ENCODE peak calls at places on chromosomes 12 and 14, in five cellular contexts. One of them, this sample, is unnamed.

GRCh38 chr12:39935275-39935674 is 170.6 kb downstream of the SLC2A13 start:
- DNase-seq in COR-L47: no peak
- DNase-seq in stomach: no peak
- DNase-seq in NCI-H524 treated with DMSO at 0.1 percent for 48 hours: no peak
- DNase-seq in RWPE1: peak
- DNase-seq in this sample: no peak

GRCh38 chr14:104383931-104384775 is 195.4 kb upstream of the C14orf180 start:
- DNase-seq in COR-L47: peak
- DNase-seq in stomach: no peak
- DNase-seq in NCI-H524 treated with DMSO at 0.1 percent for 48 hours: peak
- DNase-seq in RWPE1: no peak
- DNase-seq in this sample: no peak

GRCh38 chr12:26017484-26018211 is 59.2 kb downstream of the RASSF8 start:
- DNase-seq in COR-L47: no peak
- DNase-seq in stomach: no peak
- DNase-seq in NCI-H524 treated with DMSO at 0.1 percent for 48 hours: no peak
- DNase-seq in RWPE1: no peak
- DNase-seq in this sample: no peak

GRCh38 chr14:87999282-87999681 is 5.7 kb upstream of the GPR65 start:
- DNase-seq in COR-L47: no peak
- DNase-seq in stomach: no peak
- DNase-seq in NCI-H524 treated with DMSO at 0.1 percent for 48 hours: no peak
- DNase-seq in RWPE1: no peak
- DNase-seq in this sample: no peak

GRCh38 chr14:74712499-74713394 is at the start of the genes AREL1 and FCF1:
- DNase-seq in COR-L47: no peak
- DNase-seq in stomach: peak
- DNase-seq in NCI-H524 treated with DMSO at 0.1 percent for 48 hours: no peak
- DNase-seq in RWPE1: peak
- DNase-seq in this sample: peak

GRCh38 chr14:104770851-104771272 is 17.9 kb downstream of the SIVA1 start:
- DNase-seq in COR-L47: no peak
- DNase-seq in stomach: no peak
- DNase-seq in NCI-H524 treated with DMSO at 0.1 percent for 48 hours: no peak
- DNase-seq in RWPE1: no peak
- DNase-seq in this sample: no peak

GRCh38 chr12:39070775-39071174 is 165.4 kb upstream of the CPNE8 start:
- DNase-seq in COR-L47: no peak
- DNase-seq in stomach: no peak
- DNase-seq in NCI-H524 treated with DMSO at 0.1 percent for 48 hours: no peak
- DNase-seq in RWPE1: no peak
- DNase-seq in this sample: no peak

GRCh38 chr12:59066445-59066844 is 146.1 kb upstream of the LRIG3 start:
- DNase-seq in COR-L47: no peak
- DNase-seq in stomach: no peak
- DNase-seq in NCI-H524 treated with DMSO at 0.1 percent for 48 hours: no peak
- DNase-seq in RWPE1: no peak
- DNase-seq in this sample: no peak

GRCh38 chr12:121420109-121420508 is 20.2 kb downstream of the RNF34 start:
- DNase-seq in COR-L47: no peak
- DNase-seq in stomach: no peak
- DNase-seq in NCI-H524 treated with DMSO at 0.1 percent for 48 hours: no peak
- DNase-seq in RWPE1: no peak
- DNase-seq in this sample: no peak

GRCh38 chr14:72544615-72545387 is 349.1 kb downstream of the DPF3 start:
- DNase-seq in COR-L47: no peak
- DNase-seq in stomach: no peak
- DNase-seq in NCI-H524 treated with DMSO at 0.1 percent for 48 hours: no peak
- DNase-seq in RWPE1: no peak
- DNase-seq in this sample: no peak

GRCh38 chr12:47307680-47308399 is 228.1 kb upstream of the AMIGO2 start:
- DNase-seq in COR-L47: peak
- DNase-seq in stomach: peak
- DNase-seq in NCI-H524 treated with DMSO at 0.1 percent for 48 hours: peak
- DNase-seq in RWPE1: peak
- DNase-seq in this sample: peak

GRCh38 chr12:93361159-93361919 is 16.4 kb upstream of the NUDT4 start:
- DNase-seq in COR-L47: peak
- DNase-seq in stomach: no peak
- DNase-seq in NCI-H524 treated with DMSO at 0.1 percent for 48 hours: no peak
- DNase-seq in RWPE1: no peak
- DNase-seq in this sample: no peak

GRCh38 chr12:59372971-59373370 is 222.9 kb upstream of the SLC16A7 start:
- DNase-seq in COR-L47: no peak
- DNase-seq in stomach: no peak
- DNase-seq in NCI-H524 treated with DMSO at 0.1 percent for 48 hours: no peak
- DNase-seq in RWPE1: no peak
- DNase-seq in this sample: no peak

GRCh38 chr12:105454688-105455087 is 124.2 kb downstream of the C12orf75 start:
- DNase-seq in COR-L47: no peak
- DNase-seq in stomach: no peak
- DNase-seq in NCI-H524 treated with DMSO at 0.1 percent for 48 hours: peak
- DNase-seq in RWPE1: no peak
- DNase-seq in this sample: no peak

GRCh38 chr14:105526781-105527380 is 498 bp downstream of the TMEM121 start:
- DNase-seq in COR-L47: no peak
- DNase-seq in stomach: no peak
- DNase-seq in NCI-H524 treated with DMSO at 0.1 percent for 48 hours: no peak
- DNase-seq in RWPE1: no peak
- DNase-seq in this sample: no peak

GRCh38 chr14:28356819-28357218 is 409.8 kb upstream of the FOXG1 start:
- DNase-seq in COR-L47: no peak
- DNase-seq in stomach: no peak
- DNase-seq in NCI-H524 treated with DMSO at 0.1 percent for 48 hours: no peak
- DNase-seq in RWPE1: no peak
- DNase-seq in this sample: no peak

GRCh38 chr12:116727261-116727660 is 10.6 kb downstream of the SPRING1 start:
- DNase-seq in COR-L47: no peak
- DNase-seq in stomach: no peak
- DNase-seq in NCI-H524 treated with DMSO at 0.1 percent for 48 hours: no peak
- DNase-seq in RWPE1: no peak
- DNase-seq in this sample: no peak

GRCh38 chr12:1657616-1658167 is 28.7 kb downstream of the WNT5B start:
- DNase-seq in COR-L47: no peak
- DNase-seq in stomach: peak
- DNase-seq in NCI-H524 treated with DMSO at 0.1 percent for 48 hours: no peak
- DNase-seq in RWPE1: no peak
- DNase-seq in this sample: no peak